ENCODE peak calls at places on chromosomes 7 and 10, in nine cellular contexts. One of them, this sample, is unnamed.

GRCh38 chr7:44769381-44770209 is 20.9 kb downstream of the ZMIZ2 start:
- DNase-seq in AG09309: no peak
- DNase-seq in cardiac muscle cell: no peak
- DNase-seq in WTC11: no peak
- DNase-seq in cardiac fibroblast: peak
- DNase-seq in Calu3: no peak
- DNase-seq in kidney epithelial cell: no peak
- DNase-seq in lower lobe of right lung: no peak
- DNase-seq in mesothelial cell of epicardium: no peak
- DNase-seq in this sample: peak

GRCh38 chr7:40658731-40659130 is 523.9 kb downstream of the SUGCT start:
- DNase-seq in AG09309: peak
- DNase-seq in cardiac muscle cell: no peak
- DNase-seq in WTC11: no peak
- DNase-seq in cardiac fibroblast: peak
- DNase-seq in Calu3: no peak
- DNase-seq in kidney epithelial cell: no peak
- DNase-seq in lower lobe of right lung: no peak
- DNase-seq in mesothelial cell of epicardium: no peak
- DNase-seq in this sample: no peak

GRCh38 chr7:131197920-131198610 is 129.6 kb upstream of the MKLN1 start:
- DNase-seq in AG09309: peak
- DNase-seq in cardiac muscle cell: no peak
- DNase-seq in WTC11: no peak
- DNase-seq in cardiac fibroblast: no peak
- DNase-seq in Calu3: no peak
- DNase-seq in kidney epithelial cell: no peak
- DNase-seq in lower lobe of right lung: no peak
- DNase-seq in mesothelial cell of epicardium: no peak
- DNase-seq in this sample: no peak

GRCh38 chr7:13151982-13152381 is 464.5 kb downstream of the ARL4A start:
- DNase-seq in AG09309: no peak
- DNase-seq in cardiac muscle cell: no peak
- DNase-seq in WTC11: no peak
- DNase-seq in cardiac fibroblast: no peak
- DNase-seq in Calu3: no peak
- DNase-seq in kidney epithelial cell: no peak
- DNase-seq in lower lobe of right lung: no peak
- DNase-seq in mesothelial cell of epicardium: no peak
- DNase-seq in this sample: no peak

GRCh38 chr10:92846819-92847184 is 1.5 kb upstream of the EXOC6 start:
- DNase-seq in AG09309: no peak
- DNase-seq in cardiac muscle cell: no peak
- DNase-seq in WTC11: no peak
- DNase-seq in cardiac fibroblast: no peak
- DNase-seq in Calu3: no peak
- DNase-seq in kidney epithelial cell: no peak
- DNase-seq in lower lobe of right lung: no peak
- DNase-seq in mesothelial cell of epicardium: no peak
- DNase-seq in this sample: no peak

GRCh38 chr7:144835166-144835611 is 664 bp downstream of the TPK1 start:
- DNase-seq in AG09309: no peak
- DNase-seq in cardiac muscle cell: no peak
- DNase-seq in WTC11: peak
- DNase-seq in cardiac fibroblast: peak
- DNase-seq in Calu3: peak
- DNase-seq in kidney epithelial cell: no peak
- DNase-seq in lower lobe of right lung: peak
- DNase-seq in mesothelial cell of epicardium: no peak
- DNase-seq in this sample: peak

GRCh38 chr10:79137826-79138225 is 69.1 kb downstream of the ZMIZ1 start:
- DNase-seq in AG09309: no peak
- DNase-seq in cardiac muscle cell: no peak
- DNase-seq in WTC11: no peak
- DNase-seq in cardiac fibroblast: peak
- DNase-seq in Calu3: no peak
- DNase-seq in kidney epithelial cell: no peak
- DNase-seq in lower lobe of right lung: no peak
- DNase-seq in mesothelial cell of epicardium: no peak
- DNase-seq in this sample: peak

GRCh38 chr7:98771519-98772241 is 98.1 kb downstream of the TMEM130 start:
- DNase-seq in AG09309: peak
- DNase-seq in cardiac muscle cell: no peak
- DNase-seq in WTC11: peak
- DNase-seq in cardiac fibroblast: peak
- DNase-seq in Calu3: no peak
- DNase-seq in kidney epithelial cell: peak
- DNase-seq in lower lobe of right lung: no peak
- DNase-seq in mesothelial cell of epicardium: no peak
- DNase-seq in this sample: no peak

GRCh38 chr7:7808156-7808555 is 89.7 kb upstream of the RPA3 start:
- DNase-seq in AG09309: no peak
- DNase-seq in cardiac muscle cell: no peak
- DNase-seq in WTC11: no peak
- DNase-seq in cardiac fibroblast: peak
- DNase-seq in Calu3: no peak
- DNase-seq in kidney epithelial cell: no peak
- DNase-seq in lower lobe of right lung: no peak
- DNase-seq in mesothelial cell of epicardium: no peak
- DNase-seq in this sample: no peak

GRCh38 chr10:88879754-88880286 is at the start of gene STAMBPL1:
- DNase-seq in AG09309: no peak
- DNase-seq in cardiac muscle cell: no peak
- DNase-seq in WTC11: no peak
- DNase-seq in cardiac fibroblast: peak
- DNase-seq in Calu3: peak
- DNase-seq in kidney epithelial cell: no peak
- DNase-seq in lower lobe of right lung: no peak
- DNase-seq in mesothelial cell of epicardium: peak
- DNase-seq in this sample: peak

GRCh38 chr7:66631471-66631870 is 2.8 kb downstream of the KCTD7 start:
- DNase-seq in AG09309: no peak
- DNase-seq in cardiac muscle cell: no peak
- DNase-seq in WTC11: no peak
- DNase-seq in cardiac fibroblast: no peak
- DNase-seq in Calu3: no peak
- DNase-seq in kidney epithelial cell: no peak
- DNase-seq in lower lobe of right lung: no peak
- DNase-seq in mesothelial cell of epicardium: no peak
- DNase-seq in this sample: no peak

GRCh38 chr10:24375510-24375909 is 166.6 kb downstream of the KIAA1217 start:
- DNase-seq in AG09309: no peak
- DNase-seq in cardiac muscle cell: no peak
- DNase-seq in WTC11: no peak
- DNase-seq in cardiac fibroblast: no peak
- DNase-seq in Calu3: no peak
- DNase-seq in kidney epithelial cell: no peak
- DNase-seq in lower lobe of right lung: no peak
- DNase-seq in mesothelial cell of epicardium: no peak
- DNase-seq in this sample: no peak

GRCh38 chr10:71345720-71346119 is 26.7 kb downstream of the SLC29A3 start:
- DNase-seq in AG09309: no peak
- DNase-seq in cardiac muscle cell: no peak
- DNase-seq in WTC11: no peak
- DNase-seq in cardiac fibroblast: no peak
- DNase-seq in Calu3: no peak
- DNase-seq in kidney epithelial cell: no peak
- DNase-seq in lower lobe of right lung: no peak
- DNase-seq in mesothelial cell of epicardium: no peak
- DNase-seq in this sample: no peak

GRCh38 chr10:21030096-21030495 is 133.0 kb upstream of the NEBL start:
- DNase-seq in AG09309: no peak
- DNase-seq in cardiac muscle cell: no peak
- DNase-seq in WTC11: no peak
- DNase-seq in cardiac fibroblast: peak
- DNase-seq in Calu3: peak
- DNase-seq in kidney epithelial cell: no peak
- DNase-seq in lower lobe of right lung: peak
- DNase-seq in mesothelial cell of epicardium: no peak
- DNase-seq in this sample: no peak

GRCh38 chr10:59331661-59332060 is 30.7 kb downstream of the FAM13C start:
- DNase-seq in AG09309: no peak
- DNase-seq in cardiac muscle cell: no peak
- DNase-seq in WTC11: no peak
- DNase-seq in cardiac fibroblast: no peak
- DNase-seq in Calu3: no peak
- DNase-seq in kidney epithelial cell: no peak
- DNase-seq in lower lobe of right lung: no peak
- DNase-seq in mesothelial cell of epicardium: no peak
- DNase-seq in this sample: no peak

GRCh38 chr7:38858281-38858884 is 50.6 kb downstream of the VPS41 start:
- DNase-seq in AG09309: no peak
- DNase-seq in cardiac muscle cell: no peak
- DNase-seq in WTC11: no peak
- DNase-seq in cardiac fibroblast: peak
- DNase-seq in Calu3: peak
- DNase-seq in kidney epithelial cell: peak
- DNase-seq in lower lobe of right lung: no peak
- DNase-seq in mesothelial cell of epicardium: no peak
- DNase-seq in this sample: no peak

GRCh38 chr7:149175150-149175549 is 20.2 kb upstream of the ZNF282 start:
- DNase-seq in AG09309: no peak
- DNase-seq in cardiac muscle cell: no peak
- DNase-seq in WTC11: no peak
- DNase-seq in cardiac fibroblast: no peak
- DNase-seq in Calu3: no peak
- DNase-seq in kidney epithelial cell: no peak
- DNase-seq in lower lobe of right lung: no peak
- DNase-seq in mesothelial cell of epicardium: no peak
- DNase-seq in this sample: no peak
- TF ChIP-seq CTCF in AG09309: no peak
- TF ChIP-seq CTCF in cardiac muscle cell: no peak
- TF ChIP-seq CTCF in WTC11: no peak
- TF ChIP-seq CTCF in cardiac fibroblast: no peak
- TF ChIP-seq CTCF in Calu3: no peak
- TF ChIP-seq CTCF in kidney epithelial cell: no peak
- TF ChIP-seq CTCF in lower lobe of right lung: no peak
- TF ChIP-seq CTCF in mesothelial cell of epicardium: no peak
- TF ChIP-seq CTCF in this sample: no peak

GRCh38 chr7:151863386-151864079 is 13.4 kb downstream of the PRKAG2 start:
- DNase-seq in AG09309: no peak
- DNase-seq in cardiac muscle cell: peak
- DNase-seq in WTC11: peak
- DNase-seq in cardiac fibroblast: no peak
- DNase-seq in Calu3: no peak
- DNase-seq in kidney epithelial cell: no peak
- DNase-seq in lower lobe of right lung: no peak
- DNase-seq in mesothelial cell of epicardium: no peak
- DNase-seq in this sample: no peak
- TF ChIP-seq CTCF in AG09309: no peak
- TF ChIP-seq CTCF in cardiac muscle cell: no peak
- TF ChIP-seq CTCF in WTC11: no peak
- TF ChIP-seq CTCF in cardiac fibroblast: no peak
- TF ChIP-seq CTCF in Calu3: no peak
- TF ChIP-seq CTCF in kidney epithelial cell: no peak
- TF ChIP-seq CTCF in lower lobe of right lung: no peak
- TF ChIP-seq CTCF in mesothelial cell of epicardium: no peak
- TF ChIP-seq CTCF in this sample: no peak

GRCh38 chr10:34627331-34627730 is 187.8 kb downstream of the PARD3 start:
- DNase-seq in AG09309: no peak
- DNase-seq in cardiac muscle cell: no peak
- DNase-seq in WTC11: no peak
- DNase-seq in cardiac fibroblast: no peak
- DNase-seq in Calu3: no peak
- DNase-seq in kidney epithelial cell: no peak
- DNase-seq in lower lobe of right lung: no peak
- DNase-seq in mesothelial cell of epicardium: no peak
- DNase-seq in this sample: no peak
- TF ChIP-seq CTCF in AG09309: no peak
- TF ChIP-seq CTCF in cardiac muscle cell: no peak
- TF ChIP-seq CTCF in WTC11: no peak
- TF ChIP-seq CTCF in cardiac fibroblast: no peak
- TF ChIP-seq CTCF in Calu3: no peak
- TF ChIP-seq CTCF in kidney epithelial cell: no peak
- TF ChIP-seq CTCF in lower lobe of right lung: no peak
- TF ChIP-seq CTCF in mesothelial cell of epicardium: no peak
- TF ChIP-seq CTCF in this sample: no peak

GRCh38 chr10:5976689-5977470 is 463 bp downstream of the IL15RA start:
- DNase-seq in AG09309: no peak
- DNase-seq in cardiac muscle cell: peak
- DNase-seq in WTC11: peak
- DNase-seq in cardiac fibroblast: peak
- DNase-seq in Calu3: peak
- DNase-seq in kidney epithelial cell: no peak
- DNase-seq in lower lobe of right lung: peak
- DNase-seq in mesothelial cell of epicardium: no peak
- DNase-seq in this sample: peak

GRCh38 chr10:5981529-5981928 is 4.2 kb upstream of the IL15RA start:
- DNase-seq in AG09309: no peak
- DNase-seq in cardiac muscle cell: no peak
- DNase-seq in WTC11: no peak
- DNase-seq in cardiac fibroblast: no peak
- DNase-seq in Calu3: no peak
- DNase-seq in kidney epithelial cell: no peak
- DNase-seq in lower lobe of right lung: no peak
- DNase-seq in mesothelial cell of epicardium: no peak
- DNase-seq in this sample: no peak

GRCh38 chr10:5975641-5976473 is 1.5 kb downstream of the IL15RA start:
- DNase-seq in AG09309: no peak
- DNase-seq in cardiac muscle cell: no peak
- DNase-seq in WTC11: no peak
- DNase-seq in cardiac fibroblast: peak
- DNase-seq in Calu3: no peak
- DNase-seq in kidney epithelial cell: no peak
- DNase-seq in lower lobe of right lung: peak
- DNase-seq in mesothelial cell of epicardium: no peak
- DNase-seq in this sample: peak

GRCh38 chr10:5973069-5973468 is 4.3 kb downstream of the IL15RA start:
- DNase-seq in AG09309: no peak
- DNase-seq in cardiac muscle cell: no peak
- DNase-seq in WTC11: no peak
- DNase-seq in cardiac fibroblast: no peak
- DNase-seq in Calu3: no peak
- DNase-seq in kidney epithelial cell: no peak
- DNase-seq in lower lobe of right lung: no peak
- DNase-seq in mesothelial cell of epicardium: no peak
- DNase-seq in this sample: no peak

DNA sequence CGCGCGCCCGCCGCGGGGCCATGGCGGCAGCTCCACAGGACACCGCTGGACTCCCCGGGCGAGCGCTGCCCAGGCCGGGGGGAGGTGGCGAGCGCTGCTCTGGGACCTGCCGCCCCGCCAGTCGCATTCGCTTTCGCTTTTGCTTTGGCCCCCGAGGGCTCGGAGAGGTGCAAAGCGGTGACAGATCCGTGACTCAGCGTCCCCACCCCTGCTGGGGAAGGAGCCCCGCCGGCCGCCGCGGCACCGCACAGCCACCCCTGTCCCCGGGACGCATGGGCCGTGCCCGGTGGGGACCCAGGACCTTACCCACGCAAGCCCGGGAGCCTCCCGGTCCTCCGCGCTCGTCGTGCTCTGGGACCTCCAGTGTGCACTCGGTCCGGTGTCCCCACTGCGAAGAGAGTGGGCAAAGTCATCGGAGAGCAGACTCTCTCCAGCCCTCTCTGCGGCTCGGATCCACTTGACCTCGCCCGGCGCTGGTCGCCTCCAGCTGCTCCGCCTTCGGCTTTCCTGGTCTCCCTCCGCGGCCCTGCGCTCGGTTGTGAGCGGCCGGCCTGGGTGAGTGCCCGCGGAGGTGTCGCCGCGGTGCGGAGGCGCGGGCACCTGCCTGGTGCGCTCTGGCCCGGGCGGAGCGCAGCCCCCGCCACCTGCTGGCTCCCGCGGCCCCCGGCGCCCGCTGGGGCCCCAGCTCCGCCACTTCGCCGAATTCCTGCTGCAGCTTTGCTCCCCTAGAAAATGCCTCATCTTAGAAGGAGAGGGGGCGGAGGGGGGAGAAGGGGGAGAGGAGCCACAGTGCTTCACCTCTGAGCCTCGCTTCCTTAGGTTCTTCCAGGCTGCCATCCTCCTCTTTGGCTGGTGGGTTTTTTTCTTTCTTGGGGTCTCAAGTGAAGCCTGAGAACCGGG is at the start of gene IL15RA:
- DNase-seq in AG09309: no peak
- DNase-seq in cardiac muscle cell: peak
- DNase-seq in WTC11: peak
- DNase-seq in cardiac fibroblast: peak
- DNase-seq in Calu3: peak
- DNase-seq in kidney epithelial cell: no peak
- DNase-seq in lower lobe of right lung: peak
- DNase-seq in mesothelial cell of epicardium: no peak
- DNase-seq in this sample: peak
- TF ChIP-seq CTCF in AG09309: no peak
- TF ChIP-seq CTCF in cardiac muscle cell: no peak
- TF ChIP-seq CTCF in WTC11: no peak
- TF ChIP-seq CTCF in cardiac fibroblast: no peak
- TF ChIP-seq CTCF in Calu3: no peak
- TF ChIP-seq CTCF in kidney epithelial cell: no peak
- TF ChIP-seq CTCF in lower lobe of right lung: peak
- TF ChIP-seq CTCF in mesothelial cell of epicardium: no peak
- TF ChIP-seq CTCF in this sample: peak